ENCODE peak calls at places on chromosomes 7 and 10, in five cellular contexts. D, X, H, B and E are unnamed samples.

GRCh38 chr10:103859161-103860141 is 4.1 kb upstream of the SH3PXD2A start:
- DNase-seq in D (no peak), X (peak), H (peak), B (peak), E (peak)

GRCh38 chr7:4621401-4621800 is 60.7 kb upstream of the FOXK1 start:
- DNase-seq in D (no peak), X (no peak), H (no peak), B (no peak), E (no peak)

GRCh38 chr10:78312197-78313046 is 278.8 kb downstream of the RPS24 start:
- DNase-seq in D (peak), X (peak), H (peak), B (no peak), E (no peak)

GRCh38 chr10:43042503-43043341 is 34.1 kb upstream of the RET start:
- DNase-seq in D (no peak), X (peak), H (no peak), B (no peak), E (no peak)

GRCh38 chr10:58028597-58029366 is 238.9 kb downstream of the IPMK start:
- DNase-seq in D (no peak), X (no peak), H (no peak), B (no peak), E (no peak)

GRCh38 chr10:113554214-113554613 is 1.4 kb downstream of the HABP2 start:
- DNase-seq in D (no peak), X (no peak), H (no peak), B (no peak), E (no peak)

GRCh38 chr7:1678571-1679325 is 8.7 kb downstream of the ELFN1 start:
- DNase-seq in D (no peak), X (no peak), H (no peak), B (no peak), E (no peak)

GRCh38 chr7:105213619-105214018 is 175.1 kb downstream of the SRPK2 start:
- DNase-seq in D (no peak), X (no peak), H (no peak), B (no peak), E (no peak)

GRCh38 chr10:87705339-87705738 is 45.7 kb downstream of the PAPSS2 start:
- DNase-seq in D (no peak), X (no peak), H (no peak), B (no peak), E (no peak)

GRCh38 chr10:74333174-74333573 is 182.2 kb downstream of the ADK start:
- DNase-seq in D (no peak), X (no peak), H (no peak), B (no peak), E (no peak)

GRCh38 chr7:28300488-28300887 is 111.8 kb upstream of the CREB5 start:
- DNase-seq in D (peak), X (no peak), H (no peak), B (no peak), E (no peak)

GRCh38 chr10:128643658-128644057 is 517.4 kb upstream of the MKI67 start:
- DNase-seq in D (no peak), X (no peak), H (no peak), B (no peak), E (no peak)

GRCh38 chr7:102991540-102992214 is 78.9 kb downstream of the LRRC17 start:
- DNase-seq in D (peak), X (no peak), H (no peak), B (no peak), E (no peak)

GRCh38 chr7:81638216-81638615 is 131.6 kb downstream of the HGF start:
- DNase-seq in D (no peak), X (no peak), H (no peak), B (no peak), E (no peak)

GRCh38 chr10:637221-637620 is 52.2 kb downstream of the DIP2C start:
- DNase-seq in D (no peak), X (no peak), H (no peak), B (no peak), E (no peak)

GRCh38 chr10:71838264-71839211 is 12.5 kb downstream of the PSAP start:
- DNase-seq in D (no peak), X (no peak), H (no peak), B (no peak), E (no peak)

GRCh38 chr10:19412531-19412930 is 363.9 kb downstream of the MALRD1 start:
- DNase-seq in D (no peak), X (no peak), H (peak), B (no peak), E (no peak)

DNA sequence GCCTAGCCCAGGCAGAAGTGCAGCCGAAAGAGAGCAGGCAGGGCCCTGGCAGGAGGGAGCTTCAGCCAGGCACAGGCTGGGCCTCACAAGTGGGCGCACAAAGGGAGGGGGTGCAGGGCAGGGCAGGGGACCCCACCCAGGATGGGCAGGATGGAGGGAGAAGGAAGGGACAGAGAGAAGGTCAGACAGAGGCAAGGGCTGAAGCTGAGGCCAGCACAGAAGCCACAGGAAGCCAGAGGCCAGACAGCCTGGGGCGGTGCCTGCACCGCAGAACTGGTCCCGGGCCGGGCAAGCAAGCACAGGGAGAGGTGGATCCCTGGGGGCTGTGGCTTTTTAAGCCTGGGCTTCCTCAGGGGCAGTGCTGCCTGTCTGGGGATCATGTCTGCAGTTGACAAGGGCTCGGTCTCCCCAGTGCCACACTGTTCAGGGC is 16.7 kb downstream of the NOS3 start:
- DNase-seq in D (no peak), X (no peak), H (no peak), B (no peak), E (no peak)
- H3K27ac ChIP-seq in D (no peak), X (no peak), H (no peak), B (peak), E (no peak)

GRCh38 chr10:86070278-86070677 is 296.3 kb downstream of the GRID1 start:
- DNase-seq in D (no peak), X (no peak), H (no peak), B (no peak), E (no peak)
- H3K27ac ChIP-seq in D (no peak), X (no peak), H (no peak), B (no peak), E (no peak)

GRCh38 chr7:47580811-47581331 is 1.0 kb downstream of the TNS3 start:
- DNase-seq in D (no peak), X (no peak), H (no peak), B (no peak), E (no peak)
- H3K27ac ChIP-seq in D (peak), X (peak), H (no peak), B (no peak), E (no peak)

DNA sequence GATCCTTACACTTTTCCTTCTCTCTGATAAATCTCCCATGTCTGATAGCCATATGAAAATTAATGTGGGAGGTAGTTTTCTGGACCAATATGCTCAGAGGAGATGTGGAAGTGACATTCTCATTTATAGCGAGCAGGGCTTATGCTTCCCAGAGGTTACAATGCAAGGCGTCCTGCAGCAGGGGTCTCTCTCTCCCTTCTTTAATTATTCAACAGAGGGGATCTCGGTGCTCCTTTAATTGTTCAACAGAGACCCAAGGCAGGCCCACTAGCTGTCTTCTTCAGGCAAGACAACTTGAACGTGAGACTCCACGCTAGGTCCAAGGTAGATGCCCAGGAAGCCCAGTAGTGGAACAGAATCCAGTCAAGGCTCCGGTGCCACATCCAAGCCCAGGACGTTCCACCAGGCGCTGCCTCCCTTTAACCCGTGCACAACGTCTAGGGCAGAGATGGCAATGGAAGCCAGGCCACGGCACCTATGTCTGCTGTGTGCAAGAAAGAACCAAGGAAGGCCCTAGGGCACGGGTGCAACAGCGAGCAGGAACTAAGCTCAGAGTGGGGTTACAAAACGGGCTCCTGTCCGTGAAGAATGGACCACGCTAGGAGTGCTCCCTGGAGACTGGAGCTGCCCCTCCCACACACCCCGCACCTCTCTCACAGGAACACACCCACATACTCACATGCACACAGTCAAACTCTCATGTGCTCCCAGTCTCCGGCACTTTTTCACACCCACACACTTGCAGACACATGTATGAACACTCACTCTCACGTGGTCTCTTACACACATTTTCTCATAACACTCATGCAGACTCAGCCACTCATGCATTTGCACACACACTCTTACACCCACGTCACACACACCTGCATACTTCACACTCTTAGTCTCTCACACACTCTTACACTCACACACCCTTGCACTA is 230.4 kb downstream of the TNS3 start:
- DNase-seq in D (no peak), X (no peak), H (no peak), B (no peak), E (no peak)
- H3K27ac ChIP-seq in D (no peak), X (no peak), H (no peak), B (no peak), E (no peak)

DNA sequence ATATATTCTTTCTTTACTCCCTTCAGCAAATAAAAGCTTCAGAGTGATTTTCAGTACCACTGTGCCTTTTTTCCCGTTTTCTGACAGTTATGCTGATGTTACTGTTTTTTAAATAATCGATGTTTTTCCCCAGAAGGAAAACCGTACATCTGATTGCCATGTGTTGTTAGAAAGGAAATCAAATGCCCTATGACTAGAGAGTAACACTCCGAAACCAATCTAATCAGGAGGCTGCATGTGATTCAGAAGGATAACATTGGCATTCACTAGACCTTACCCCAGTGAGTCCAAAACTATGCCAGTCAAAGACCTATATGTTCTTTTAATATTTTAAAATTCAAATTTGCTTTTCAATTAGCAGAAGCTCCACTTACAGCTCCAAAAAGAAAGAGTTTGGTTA is 116.3 kb downstream of the TMEM26 start:
- DNase-seq in D (no peak), X (no peak), H (no peak), B (no peak), E (no peak)
- H3K27ac ChIP-seq in D (no peak), X (no peak), H (no peak), B (no peak), E (no peak)

GRCh38 chr7:106216517-106217088 is 68.2 kb downstream of the NAMPT start:
- DNase-seq in D (no peak), X (peak), H (no peak), B (no peak), E (no peak)

GRCh38 chr7:106219170-106219569 is 65.6 kb downstream of the NAMPT start:
- DNase-seq in D (no peak), X (no peak), H (no peak), B (no peak), E (no peak)

GRCh38 chr7:106218546-106218945 is 66.2 kb downstream of the NAMPT start:
- DNase-seq in D (no peak), X (no peak), H (no peak), B (no peak), E (no peak)

GRCh38 chr7:106217089-106217542 is 67.7 kb downstream of the NAMPT start:
- DNase-seq in D (peak), X (peak), H (no peak), B (no peak), E (no peak)

DNA sequence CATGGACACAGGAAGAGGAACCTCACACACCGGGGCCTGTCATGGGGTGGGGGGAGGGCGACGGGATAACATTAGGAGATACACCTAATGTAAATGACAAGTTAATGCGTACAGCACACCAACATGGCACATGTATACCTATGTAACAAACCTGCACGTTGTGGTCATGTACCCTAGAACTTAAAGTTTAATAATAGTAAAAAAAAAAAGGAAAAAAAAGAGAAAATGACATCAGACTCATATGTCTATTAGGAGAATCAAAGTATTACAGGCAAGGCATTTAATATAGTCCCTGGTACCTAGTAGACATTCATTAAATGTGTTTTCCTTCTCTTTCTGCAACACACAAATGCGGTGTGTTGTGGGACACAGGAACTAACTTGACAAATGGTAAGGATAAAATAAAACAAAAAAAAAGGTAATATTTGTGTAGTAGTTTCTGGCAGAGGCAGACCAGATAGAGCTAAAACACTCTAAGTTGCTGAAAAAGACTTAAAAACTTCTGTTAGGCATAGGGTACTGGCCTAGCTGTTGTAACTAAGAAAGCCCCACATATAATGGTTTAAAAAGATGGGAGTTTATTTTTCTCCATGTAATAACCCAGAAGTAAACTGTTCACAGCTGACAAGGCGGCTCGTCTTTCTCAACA is 68.8 kb downstream of the NAMPT start:
- DNase-seq in D (no peak), X (no peak), H (no peak), B (no peak), E (no peak)
- H3K27ac ChIP-seq in D (peak), X (peak), H (no peak), B (no peak), E (no peak)